ENCODE peak calls at places on chromosomes 7 and 10, in seven cellular contexts. X is GDM1; O is RWPE1; D is astrocyte of the spinal cord; N is HTR-8/SVneo; H is left ventricle myocardium superior; E is activated CD4-positive, alpha-beta T cell treated with anti-CD3 and anti-CD28 coated beads, Interleukin-2, amount 50 U/mL, for 24 hours. G is an unnamed sample.

GRCh38 chr10:123997013-123997412 is 96.4 kb downstream of the CHST15 start:
- DNase-seq in X (no peak), O (no peak), D (no peak), N (no peak), H (no peak), E (no peak), G (no peak)

GRCh38 chr10:98263088-98263487 is 4.9 kb downstream of the LOXL4 start:
- DNase-seq in X (no peak), O (no peak), D (no peak), N (no peak), H (no peak), E (no peak), G (no peak)

GRCh38 chr10:72659694-72660093 is 32.2 kb upstream of the MCU start:
- DNase-seq in X (no peak), O (no peak), D (no peak), N (no peak), H (no peak), E (no peak), G (no peak)

GRCh38 chr10:112314822-112315474 is 31.7 kb downstream of the TECTB start:
- DNase-seq in X (peak; percentile 10), O (peak; percentile 86), D (peak; percentile 66), N (peak; percentile 47), H (peak; percentile 84), E (peak; percentile 50), G (peak; percentile 28)

GRCh38 chr7:69285856-69286255 is 312.4 kb upstream of the AUTS2 start:
- DNase-seq in X (no peak), O (no peak), D (no peak), N (no peak), H (no peak), E (no peak), G (no peak)

GRCh38 chr10:105183506-105183905 is 542.4 kb downstream of the SORCS3 start:
- DNase-seq in X (no peak), O (no peak), D (no peak), N (no peak), H (no peak), E (no peak), G (no peak)

GRCh38 chr10:122490268-122490667 is 28.9 kb downstream of the HTRA1 start:
- DNase-seq in X (no peak), O (no peak), D (peak; percentile 58), N (no peak), H (no peak), E (no peak), G (no peak)

GRCh38 chr10:78164687-78165086 is 131.0 kb downstream of the RPS24 start:
- DNase-seq in X (no peak), O (no peak), D (no peak), N (no peak), H (no peak), E (no peak), G (no peak)

GRCh38 chr10:29735628-29736324 is 101.0 kb upstream of the SVIL start:
- DNase-seq in X (peak; percentile 74), O (peak; percentile 84), D (peak; percentile 87), N (peak; percentile 89), H (peak; percentile 90), E (peak; percentile 78), G (peak; percentile 30)

GRCh38 chr7:69467826-69468225 is 130.4 kb upstream of the AUTS2 start:
- DNase-seq in X (no peak), O (no peak), D (no peak), N (no peak), H (no peak), E (no peak), G (no peak)

GRCh38 chr10:70034252-70034651 is 18.4 kb upstream of the MACROH2A2 start:
- DNase-seq in X (no peak), O (no peak), D (no peak), N (no peak), H (no peak), E (no peak), G (no peak)

GRCh38 chr7:159154243-159154642 is 9.6 kb upstream of the VIPR2 start:
- DNase-seq in X (no peak), O (no peak), D (no peak), N (no peak), H (peak; percentile 56), E (no peak), G (no peak)

GRCh38 chr10:128814024-128814423 is 653.0 kb upstream of the MGMT start:
- DNase-seq in X (no peak), O (no peak), D (no peak), N (no peak), H (no peak), E (no peak), G (no peak)

GRCh38 chr7:118372530-118372929 is 148.0 kb downstream of the ANKRD7 start:
- DNase-seq in X (peak; percentile 37), O (no peak), D (peak; percentile 47), N (no peak), H (no peak), E (no peak), G (no peak)

GRCh38 chr7:7276151-7276550 is 93.8 kb downstream of the C1GALT1 start:
- DNase-seq in X (peak; percentile 9), O (no peak), D (no peak), N (no peak), H (no peak), E (no peak), G (no peak)

GRCh38 chr10:84140036-84140379 is 699 bp downstream of the GHITM start:
- DNase-seq in X (no peak), O (no peak), D (peak; percentile 12), N (peak; percentile 6), H (no peak), E (no peak), G (no peak)

GRCh38 chr7:132123763-132124162 is 452.5 kb downstream of the PLXNA4 start:
- DNase-seq in X (no peak), O (no peak), D (no peak), N (no peak), H (no peak), E (no peak), G (no peak)

GRCh38 chr7:78530351-78530750 is 731.8 kb downstream of the PHTF2 start:
- DNase-seq in X (no peak), O (peak; percentile 14), D (peak; percentile 57), N (peak; percentile 5), H (no peak), E (no peak), G (peak; percentile 53)

GRCh38 chr7:32347244-32347828 is 142.8 kb downstream of the LSM5 start:
- DNase-seq in X (no peak), O (peak; percentile 26), D (peak; percentile 4), N (no peak), H (no peak), E (no peak), G (no peak)